ENCODE peak calls at places on chromosome 20, in nine cellular contexts. N, I, A, Y, E, Q, M, Z and K are unnamed samples. For H3K4me1, the result is how much of the 10 kb centered on the place peaks cover.

GRCh38 chr20:21396045-21396893 is 1.1 kb downstream of the NKX2-4 start:
- DNase-seq in Z (no peak), N (no peak), I (peak), A (no peak), E (peak), Y (no peak), M (peak), Q (peak), K (peak)

GRCh38 chr20:57398231-57398821 is 7.1 kb downstream of the RBM38 start:
- DNase-seq in E (no peak), Z (no peak), Y (no peak), I (peak), A (no peak), M (peak), Q (no peak), N (no peak), K (peak)

GRCh38 chr20:24389686-24390085 is 79.7 kb upstream of the SYNDIG1 start:
- DNase-seq in N (no peak), I (peak), Z (no peak), E (no peak), Y (no peak), M (peak), A (no peak), Q (no peak), K (no peak)

GRCh38 chr20:23157741-23158140 is 71.6 kb upstream of the CD93 start:
- DNase-seq in I (no peak), Z (no peak), A (no peak), Y (no peak), N (no peak), E (no peak), Q (peak), M (no peak), K (no peak)

GRCh38 chr20:35146299-35146921 is 726 bp downstream of the EDEM2 start:
- DNase-seq in M (peak), E (peak), Z (no peak), N (no peak), Y (peak), A (no peak), I (peak), Q (peak), K (no peak)

GRCh38 chr20:63379296-63379695 is 18.1 kb upstream of the CHRNA4 start:
- DNase-seq in Q (no peak), Y (no peak), E (no peak), I (no peak), M (no peak), A (no peak), N (no peak), Z (no peak), K (no peak)

GRCh38 chr20:51059862-51060261 is 37.0 kb upstream of the KCNG1 start:
- DNase-seq in Q (no peak), M (no peak), I (no peak), Z (no peak), E (no peak), Y (no peak), A (peak), N (peak), K (no peak)

GRCh38 chr20:36439040-36439730 is 102.1 kb upstream of the MYL9 start:
- DNase-seq in A (peak), E (peak), N (peak), Q (peak), I (peak), Z (peak), M (peak), Y (peak), K (peak)

GRCh38 chr20:63574156-63574828 is at the start of gene HELZ2:
- DNase-seq in Z (peak), Y (peak), N (peak), M (peak), A (peak), I (peak), Q (peak), E (peak), K (peak)

GRCh38 chr20:58890454-58891075 is 38.0 kb downstream of the GNAS start:
- DNase-seq in Y (peak), A (peak), M (peak), Z (no peak), Q (peak), I (peak), N (peak), E (peak), K (peak)

GRCh38 chr20:50415031-50415515 is 95.1 kb upstream of the PTPN1 start:
- DNase-seq in N (no peak), Y (no peak), I (peak), Q (no peak), Z (no peak), E (no peak), A (no peak), M (no peak), K (no peak)

GRCh38 chr20:63073738-63074065 is 66.9 kb upstream of the BHLHE23 start:
- DNase-seq in E (no peak), Q (no peak), M (no peak), I (peak), Z (no peak), Y (no peak), N (no peak), A (no peak), K (no peak)

GRCh38 chr20:40848530-40848929 is 159.5 kb upstream of the MAFB start:
- DNase-seq in A (no peak), I (no peak), N (no peak), Y (no peak), Z (no peak), Q (no peak), M (no peak), E (no peak), K (no peak)

GRCh38 chr20:56400001-56400640 is 7.7 kb downstream of the CSTF1 start:
- DNase-seq in I (no peak), E (peak), N (peak), A (peak), Z (peak), M (peak), Y (peak), Q (peak), K (peak)

GRCh38 chr20:24971702-24972101 is 20.8 kb downstream of the APMAP start:
- DNase-seq in E (no peak), N (no peak), A (no peak), Y (no peak), I (no peak), Z (no peak), Q (peak), M (no peak), K (no peak)

GRCh38 chr20:9981834-9982233 is 53.0 kb upstream of the ANKEF1 start:
- DNase-seq in Y (no peak), I (no peak), N (peak), A (peak), E (no peak), Z (no peak), Q (no peak), M (no peak), K (no peak)

GRCh38 chr20:888057-888456 is 28.1 kb downstream of the ANGPT4 start:
- DNase-seq in A (no peak), Q (no peak), Y (no peak), N (no peak), E (no peak), M (no peak), Z (no peak), I (no peak), K (no peak)

GRCh38 chr20:34636648-34637047 is 40.2 kb downstream of the PIGU start:
- DNase-seq in Z (no peak), I (no peak), M (no peak), Q (peak), E (no peak), A (peak), N (no peak), Y (no peak), K (no peak)

GRCh38 chr20:23446505-23446904 is 6.2 kb downstream of the CST11 start:
- DNase-seq in Q (peak), Z (peak), E (peak), M (peak), Y (peak), N (peak), I (no peak), A (peak), K (no peak)

GRCh38 chr20:58712116-58712822 is 19.7 kb downstream of the NPEPL1 start:
- DNase-seq in I (no peak), M (peak), Y (no peak), Z (no peak), N (no peak), A (no peak), E (no peak), Q (no peak), K (no peak)

GRCh38 chr20:34724172-34724571 is 20.0 kb downstream of the TP53INP2 start:
- DNase-seq in Z (no peak), A (no peak), Q (no peak), Y (no peak), N (no peak), E (no peak), I (no peak), M (no peak), K (no peak)

GRCh38 chr20:45098096-45098773 is 2.7 kb downstream of the KCNS1 start:
- DNase-seq in Y (no peak), I (no peak), Z (peak), N (peak), Q (peak), M (peak), E (peak), A (peak), K (no peak)

GRCh38 chr20:17803765-17804164 is 104.0 kb downstream of the BANF2 start:
- DNase-seq in N (no peak), A (no peak), Z (no peak), M (no peak), I (no peak), Y (peak), Q (no peak), E (no peak), K (no peak)
- H3K4me1 ChIP-seq in N (under half), A (under half), Z (under half), M (under half), I (under half), Y (half or more), Q (under half), E (under half), K (under half)

GRCh38 chr20:60020251-60020650 is 62.0 kb downstream of the CDH26 start:
- DNase-seq in Z (no peak), Q (no peak), M (no peak), A (no peak), E (no peak), Y (no peak), I (no peak), N (no peak), K (no peak)
- H3K27ac ChIP-seq in Z (no peak), Q (no peak), M (no peak), A (no peak), E (no peak), Y (no peak), I (no peak), N (no peak), K (no peak)

GRCh38 chr20:7748624-7749023 is 191.6 kb downstream of the HAO1 start:
- DNase-seq in I (no peak), M (no peak), Y (no peak), Z (no peak), N (no peak), Q (no peak), A (no peak), E (no peak), K (no peak)
- H3K4me3 ChIP-seq in I (no peak), M (no peak), Y (no peak), Z (no peak), N (no peak), Q (no peak), A (no peak), E (no peak), K (no peak)

GRCh38 chr20:44085616-44086434 is 101.2 kb downstream of the JPH2 start:
- DNase-seq in A (no peak), E (no peak), N (no peak), M (no peak), I (no peak), Y (no peak), Q (peak), Z (no peak), K (no peak)
- H3K4me1 ChIP-seq in A (under half), E (under half), N (under half), M (under half), I (under half), Y (under half), Q (under half), Z (under half), K (under half)

GRCh38 chr20:8646026-8646425 is 422.9 kb upstream of the PLCB4 start:
- DNase-seq in Z (no peak), I (no peak), N (peak), Y (no peak), A (peak), Q (no peak), M (no peak), E (no peak), K (no peak)
- H3K27ac ChIP-seq in Z (no peak), I (no peak), N (peak), Y (no peak), A (no peak), Q (no peak), M (peak), E (no peak), K (no peak)

DNA sequence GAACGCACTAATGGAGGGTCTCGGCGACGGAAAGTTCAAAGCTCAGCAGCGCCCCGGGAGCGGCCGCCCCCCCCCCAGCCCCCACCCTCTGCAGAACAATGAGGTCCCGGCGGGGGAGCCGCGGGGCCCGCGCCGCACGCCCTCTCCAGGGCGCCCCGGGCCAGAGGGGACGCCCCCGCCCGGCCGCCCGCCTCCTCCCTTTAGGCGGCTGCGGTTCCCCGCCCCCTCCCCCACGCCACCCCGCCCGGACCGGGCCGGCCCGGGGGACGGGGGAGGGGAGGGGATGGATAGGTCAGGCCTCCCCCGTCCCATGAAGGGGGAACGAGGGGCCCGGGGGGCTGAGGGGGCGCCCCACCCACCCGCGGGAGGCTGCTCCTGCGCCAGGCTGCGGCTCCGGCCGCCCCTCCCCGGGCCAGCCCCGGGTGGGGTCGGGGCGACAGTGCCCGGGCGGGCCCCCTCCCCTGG is 1.5 kb downstream of the NOL4L start:
- DNase-seq in E (peak), Y (no peak), Q (peak), M (no peak), I (no peak), A (peak), Z (no peak), N (no peak), K (peak)
- H3K4me3 ChIP-seq in E (peak), Y (peak), Q (no peak), M (peak), I (peak), A (peak), Z (peak), N (no peak), K (no peak)